ENCODE peak calls at places on chromosomes 2 and 18, in six cellular contexts. G, L, X, E, J and T are unnamed samples.

GRCh38 chr2:149330127-149331022 is at the start of gene LYPD6:
- DNase-seq in G (peak; percentile 23), X (peak; percentile 57), J (peak; percentile 74), L (no peak), E (peak; percentile 40), T (no peak)

GRCh38 chr2:44578401-44579135 is 216.8 kb downstream of the CAMKMT start:
- DNase-seq in G (no peak), E (no peak), J (no peak), L (no peak), X (no peak), T (no peak)

GRCh38 chr2:70887550-70888229 is 48.0 kb upstream of the ATP6V1B1 start:
- DNase-seq in G (no peak), E (no peak), L (peak; percentile 18), X (no peak), J (no peak), T (peak; percentile 82)

GRCh38 chr2:140863713-140864112 is 1267.1 kb downstream of the LRP1B start:
- DNase-seq in L (no peak), X (no peak), E (peak; percentile 38), J (no peak), G (no peak), T (no peak)

GRCh38 chr2:25165992-25166618 is 2.3 kb downstream of the POMC start:
- DNase-seq in E (no peak), X (no peak), G (no peak), J (no peak), L (peak; percentile 41), T (no peak)

GRCh38 chr2:69973335-69973735 is 11.9 kb upstream of the ASPRV1 start:
- DNase-seq in J (peak; percentile 10), G (no peak), L (no peak), E (no peak), X (no peak), T (no peak)

GRCh38 chr2:163611557-163611906 is 124.3 kb downstream of the FIGN start:
- DNase-seq in G (no peak), L (no peak), E (no peak), J (no peak), X (no peak), T (no peak)

GRCh38 chr2:66264354-66264753 is 170.6 kb upstream of the MEIS1 start:
- DNase-seq in L (no peak), J (no peak), G (no peak), X (no peak), E (no peak), T (no peak)

GRCh38 chr2:85503611-85504433 is 35.1 kb upstream of the MAT2A start:
- DNase-seq in X (no peak), E (no peak), L (no peak), J (no peak), G (peak; percentile 52), T (no peak)

GRCh38 chr2:102286041-102286440 is 25.3 kb upstream of the IL1RL1 start:
- DNase-seq in X (no peak), L (no peak), J (no peak), G (no peak), E (no peak), T (no peak)

GRCh38 chr2:102282646-102283045 is 28.7 kb upstream of the IL1RL1 start:
- DNase-seq in J (no peak), G (no peak), E (no peak), L (no peak), X (no peak), T (no peak)

GRCh38 chr2:102285368-102285767 is 26.0 kb upstream of the IL1RL1 start:
- DNase-seq in L (no peak), J (no peak), G (no peak), X (no peak), E (no peak), T (no peak)

GRCh38 chr2:102284611-102285010 is 26.8 kb upstream of the IL1RL1 start:
- DNase-seq in X (no peak), L (no peak), G (no peak), J (no peak), E (no peak), T (no peak)

DNA sequence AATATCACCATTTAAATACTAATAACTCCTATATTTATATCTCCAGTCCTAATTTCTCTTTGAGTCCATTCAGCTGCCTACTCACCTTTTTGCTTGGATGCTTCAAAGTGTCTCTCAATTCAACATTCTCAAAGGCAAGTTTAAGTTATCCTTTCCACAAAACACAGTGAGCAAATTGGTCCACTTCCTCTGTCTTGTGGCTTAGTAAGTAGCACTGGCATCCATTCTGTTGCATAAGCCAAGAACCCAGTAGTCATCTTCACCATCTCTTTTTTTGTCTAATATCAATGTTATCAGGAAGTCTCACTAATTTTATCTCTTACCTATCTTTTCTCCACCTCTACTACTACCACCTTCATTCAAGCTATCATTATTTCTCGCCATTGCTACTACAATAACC is 27.4 kb upstream of the IL1RL1 start:
- DNase-seq in E (no peak), X (no peak), L (no peak), J (no peak), G (no peak), T (no peak)
- H3K9me3 ChIP-seq in E (no peaks in the 10 kb centered on the region), X (no peaks in the 10 kb centered on the region), L (no peaks in the 10 kb centered on the region), J (no peaks in the 10 kb centered on the region), G (no peaks in the 10 kb centered on the region), T (no peaks in the 10 kb centered on the region)

DNA sequence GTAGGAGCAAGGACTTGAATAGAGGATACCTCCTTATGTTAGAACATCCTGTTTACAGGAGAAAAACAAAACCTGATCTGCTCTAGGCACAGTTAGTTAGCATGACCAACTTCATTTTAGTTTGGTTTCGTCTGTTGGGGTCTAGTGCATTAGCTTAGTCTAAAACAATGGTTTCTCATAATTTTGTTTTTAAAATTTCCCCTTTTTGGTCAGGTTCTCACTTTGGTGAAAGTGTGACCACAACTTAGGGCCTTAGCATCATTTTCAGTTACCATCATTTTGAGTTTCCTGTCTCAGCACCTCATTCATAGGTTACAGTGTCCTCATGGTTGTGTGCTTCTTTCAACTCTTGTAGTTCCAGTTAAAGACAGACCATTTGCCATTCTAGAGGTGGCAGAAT is 1277.0 kb upstream of the SLC39A10 start:
- DNase-seq in X (no peak), L (no peak), G (no peak), J (no peak), E (no peak), T (no peak)
- H3K9me3 ChIP-seq in X (no peaks in the 10 kb centered on the region), L (no peaks in the 10 kb centered on the region), G (no peaks in the 10 kb centered on the region), J (peaks cover 4% of the 10 kb centered on the region), E (peaks cover 34% of the 10 kb centered on the region), T (no peaks in the 10 kb centered on the region)

GRCh38 chr18:79934311-79935097 is 16.9 kb downstream of the SLC66A2 start:
- DNase-seq in E (no peak), L (no peak), X (no peak), G (peak; percentile 12), J (peak; percentile 48), T (no peak)
- H3K9me3 ChIP-seq in E (peaks cover 39% of the 10 kb centered on the region), L (peaks cover 33% of the 10 kb centered on the region), X (peaks cover 8% of the 10 kb centered on the region), G (no peaks in the 10 kb centered on the region), J (peaks cover 34% of the 10 kb centered on the region), T (peaks cover 25% of the 10 kb centered on the region)

DNA sequence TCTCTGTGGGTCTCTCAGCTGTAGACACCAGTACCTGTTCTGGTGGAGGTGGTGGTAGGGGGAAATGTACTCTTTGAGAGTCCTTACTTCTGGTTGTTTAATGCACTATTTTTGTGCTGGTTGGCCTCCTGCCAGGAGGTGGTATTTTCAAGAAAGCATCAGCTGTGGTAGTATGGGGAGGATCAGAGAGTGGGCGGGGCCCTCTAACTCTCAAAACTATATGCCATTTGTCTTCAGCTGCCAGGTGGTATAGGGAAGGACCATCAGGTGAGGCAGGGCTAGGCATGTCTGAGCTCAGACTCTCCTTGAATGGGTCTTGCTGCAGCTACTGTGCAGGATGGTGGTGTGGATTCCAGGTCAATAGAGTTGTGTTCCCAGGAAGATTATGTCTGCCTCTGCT is 1100.8 kb downstream of the CNTNAP5 start:
- DNase-seq in L (no peak), G (no peak), X (no peak), E (no peak), J (no peak), T (no peak)
- H3K9me3 ChIP-seq in L (no peaks in the 10 kb centered on the region), G (no peaks in the 10 kb centered on the region), X (peaks cover 5% of the 10 kb centered on the region), E (no peaks in the 10 kb centered on the region), J (peaks cover 3% of the 10 kb centered on the region), T (no peaks in the 10 kb centered on the region)

GRCh38 chr2:2877427-2877826 is 500.2 kb downstream of the EIPR1 start:
- DNase-seq in E (no peak), X (no peak), J (no peak), L (no peak), G (no peak), T (no peak)
- H3K9me3 ChIP-seq in E (peaks cover 22% of the 10 kb centered on the region), X (peaks cover 10% of the 10 kb centered on the region), J (no peaks in the 10 kb centered on the region), L (no peaks in the 10 kb centered on the region), G (no peaks in the 10 kb centered on the region), T (peaks cover 3% of the 10 kb centered on the region)

GRCh38 chr18:10504723-10505122 is 21.1 kb upstream of the NAPG start:
- DNase-seq in E (no peak), G (no peak), X (no peak), L (no peak), J (no peak), T (no peak)
- H3K9me3 ChIP-seq in E (peaks cover 29% of the 10 kb centered on the region), G (no peaks in the 10 kb centered on the region), X (peaks cover 6% of the 10 kb centered on the region), L (peaks cover 16% of the 10 kb centered on the region), J (peaks cover 23% of the 10 kb centered on the region), T (peaks cover 5% of the 10 kb centered on the region)